ENCODE peak calls at places on chromosomes 3 and 15, in five cellular contexts. One of them, this sample, is unnamed.

GRCh38 chr3:76700323-76700722 is 339.6 kb upstream of the ROBO2 start:
- DNase-seq in neuronal stem cell: no peak
- DNase-seq in fibroblast of lung: peak; percentile 5
- DNase-seq in IMR-90: peak; percentile 29
- DNase-seq in NT2/D1: no peak
- DNase-seq in this sample: peak; percentile 44

GRCh38 chr3:28840976-28841376 is 439.9 kb upstream of the RBMS3 start:
- DNase-seq in IMR-90: no peak
- DNase-seq in NT2/D1: no peak
- DNase-seq in fibroblast of lung: peak; percentile 50
- DNase-seq in neuronal stem cell: no peak
- DNase-seq in this sample: no peak

GRCh38 chr15:71559098-71559497 is 251.3 kb upstream of the NR2E3 start:
- DNase-seq in fibroblast of lung: peak; percentile 96
- DNase-seq in neuronal stem cell: no peak
- DNase-seq in NT2/D1: no peak
- DNase-seq in IMR-90: peak; percentile 81
- DNase-seq in this sample: peak; percentile 44

GRCh38 chr3:32428092-32429068 is 36.7 kb downstream of the CMTM7 start:
- DNase-seq in fibroblast of lung: no peak
- DNase-seq in NT2/D1: no peak
- DNase-seq in IMR-90: no peak
- DNase-seq in neuronal stem cell: no peak
- DNase-seq in this sample: no peak

GRCh38 chr3:171526869-171527268 is 66.7 kb upstream of the TNIK start:
- DNase-seq in IMR-90: peak; percentile 87
- DNase-seq in neuronal stem cell: no peak
- DNase-seq in fibroblast of lung: peak; percentile 80
- DNase-seq in NT2/D1: no peak
- DNase-seq in this sample: peak; percentile 81

GRCh38 chr15:25862469-25863066 is 559 bp downstream of the ATP10A start:
- DNase-seq in fibroblast of lung: peak; percentile 34
- DNase-seq in IMR-90: no peak
- DNase-seq in NT2/D1: no peak
- DNase-seq in neuronal stem cell: no peak
- DNase-seq in this sample: peak; percentile 43

GRCh38 chr3:65436580-65436979 is 602.1 kb downstream of the MAGI1 start:
- DNase-seq in NT2/D1: peak; percentile 23
- DNase-seq in neuronal stem cell: no peak
- DNase-seq in fibroblast of lung: no peak
- DNase-seq in IMR-90: no peak
- DNase-seq in this sample: peak; percentile 33

GRCh38 chr15:73464602-73465001 is 21.6 kb downstream of the REC114 start:
- DNase-seq in fibroblast of lung: no peak
- DNase-seq in NT2/D1: no peak
- DNase-seq in neuronal stem cell: no peak
- DNase-seq in IMR-90: no peak
- DNase-seq in this sample: no peak

GRCh38 chr3:104150724-104151123 is 1216.0 kb upstream of the ALCAM start:
- DNase-seq in neuronal stem cell: no peak
- DNase-seq in fibroblast of lung: no peak
- DNase-seq in NT2/D1: no peak
- DNase-seq in IMR-90: no peak
- DNase-seq in this sample: no peak

GRCh38 chr15:73906346-73907017 is 19.8 kb upstream of the LOXL1 start:
- DNase-seq in neuronal stem cell: no peak
- DNase-seq in IMR-90: peak; percentile 76
- DNase-seq in NT2/D1: no peak
- DNase-seq in fibroblast of lung: peak; percentile 36
- DNase-seq in this sample: peak; percentile 25

GRCh38 chr3:29317659-29318173 is 36.8 kb downstream of the RBMS3 start:
- DNase-seq in fibroblast of lung: peak; percentile 61
- DNase-seq in neuronal stem cell: no peak
- DNase-seq in NT2/D1: no peak
- DNase-seq in IMR-90: no peak
- DNase-seq in this sample: no peak

GRCh38 chr3:3097958-3098357 is 12.2 kb downstream of the IL5RA start:
- DNase-seq in fibroblast of lung: no peak
- DNase-seq in neuronal stem cell: no peak
- DNase-seq in IMR-90: no peak
- DNase-seq in NT2/D1: no peak
- DNase-seq in this sample: no peak

GRCh38 chr3:134718736-134719135 is 67.9 kb upstream of the KY start:
- DNase-seq in NT2/D1: no peak
- DNase-seq in fibroblast of lung: peak; percentile 75
- DNase-seq in IMR-90: peak; percentile 5
- DNase-seq in neuronal stem cell: no peak
- DNase-seq in this sample: no peak

GRCh38 chr3:160140756-160141155 is 84.5 kb upstream of the C3orf80 start:
- DNase-seq in fibroblast of lung: no peak
- DNase-seq in IMR-90: no peak
- DNase-seq in neuronal stem cell: no peak
- DNase-seq in NT2/D1: no peak
- DNase-seq in this sample: no peak

GRCh38 chr15:33201376-33202189 is 7.1 kb upstream of the FMN1 start:
- DNase-seq in IMR-90: peak; percentile 20
- DNase-seq in NT2/D1: peak; percentile 50
- DNase-seq in neuronal stem cell: peak; percentile 65
- DNase-seq in fibroblast of lung: peak; percentile 64
- DNase-seq in this sample: peak; percentile 44

GRCh38 chr3:17640466-17640865 is 102.0 kb downstream of the TBC1D5 start:
- DNase-seq in IMR-90: peak; percentile 52
- DNase-seq in neuronal stem cell: no peak
- DNase-seq in NT2/D1: no peak
- DNase-seq in fibroblast of lung: peak; percentile 59
- DNase-seq in this sample: peak; percentile 58
- H3K4me1 ChIP-seq in IMR-90: peaks cover 2% of the 10 kb centered on the region
- H3K4me1 ChIP-seq in neuronal stem cell: no peaks in the 10 kb centered on the region
- H3K4me1 ChIP-seq in NT2/D1: no peaks in the 10 kb centered on the region
- H3K4me1 ChIP-seq in fibroblast of lung: peaks cover 14% of the 10 kb centered on the region
- H3K4me1 ChIP-seq in this sample: peaks cover 67% of the 10 kb centered on the region

DNA sequence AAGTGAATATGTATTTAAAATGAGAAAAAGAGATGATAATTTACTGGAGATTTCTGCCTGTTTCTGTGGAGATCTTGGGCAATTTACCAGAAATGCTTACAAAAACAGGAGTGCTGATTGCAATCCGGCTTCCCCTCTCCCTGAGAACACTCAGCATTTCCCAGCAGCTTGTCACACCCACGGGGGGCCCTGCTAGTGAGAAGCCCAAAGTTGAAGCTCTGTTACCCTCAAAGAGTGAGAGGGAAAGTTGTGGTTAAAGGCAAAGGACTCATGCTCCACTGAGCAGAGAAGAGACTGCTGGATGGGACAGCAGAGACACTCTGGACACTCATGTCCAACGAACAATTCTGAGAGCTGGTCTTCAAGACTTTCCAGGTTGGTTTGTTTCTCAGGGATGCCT is 2.9 kb downstream of the MCTP2 start:
- DNase-seq in fibroblast of lung: no peak
- DNase-seq in NT2/D1: no peak
- DNase-seq in IMR-90: no peak
- DNase-seq in neuronal stem cell: no peak
- DNase-seq in this sample: peak; percentile 54
- H3K9ac ChIP-seq in fibroblast of lung: no peak overlapping the region
- H3K9ac ChIP-seq in NT2/D1: no peak overlapping the region
- H3K9ac ChIP-seq in IMR-90: no peak overlapping the region
- H3K9ac ChIP-seq in neuronal stem cell: no peak overlapping the region
- H3K9ac ChIP-seq in this sample: peak overlapping the region; percentile 6

DNA sequence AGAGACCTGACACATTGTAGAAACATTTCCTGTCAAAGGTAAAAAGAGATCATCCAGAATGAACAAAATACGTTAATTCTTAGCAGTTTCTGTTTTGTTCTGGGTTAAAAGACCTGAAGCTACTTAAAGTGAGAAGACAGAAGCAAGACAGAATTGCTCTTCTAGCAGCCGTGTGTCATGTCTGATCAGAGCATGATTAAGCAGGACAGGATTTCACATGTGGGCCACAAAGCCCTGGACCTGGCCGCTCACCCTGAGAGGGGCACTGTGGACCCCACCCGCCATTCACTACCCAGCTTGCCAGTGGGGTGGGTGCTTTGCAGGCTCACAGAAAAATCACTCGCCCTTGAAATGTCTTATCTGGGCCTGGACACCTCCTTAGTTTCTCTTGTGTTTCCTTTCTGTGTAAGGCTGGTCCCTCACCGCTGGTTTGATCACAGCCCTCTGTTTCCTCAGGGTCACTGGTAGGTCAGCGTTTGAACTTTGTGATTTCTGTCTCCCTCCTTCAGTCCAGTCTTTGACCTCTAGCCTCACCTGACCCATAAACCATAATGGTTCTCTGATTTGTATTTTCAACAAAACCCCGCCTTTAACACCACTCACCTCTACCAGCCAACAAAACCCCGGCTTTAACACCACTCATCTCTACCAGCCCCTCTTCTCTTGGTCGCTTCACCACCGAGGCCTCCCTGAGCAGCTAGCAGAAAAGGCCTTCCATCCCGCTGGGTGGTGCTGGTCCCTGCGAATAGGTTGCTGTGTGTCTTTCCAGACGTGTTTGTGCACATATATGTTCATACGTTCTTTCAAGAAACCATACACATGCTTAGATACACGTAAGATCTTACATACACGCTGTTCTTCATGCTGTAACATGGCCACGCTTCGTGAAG is 185.0 kb downstream of the OR4M2 start:
- DNase-seq in neuronal stem cell: no peak
- DNase-seq in fibroblast of lung: no peak
- DNase-seq in IMR-90: no peak
- DNase-seq in NT2/D1: no peak
- DNase-seq in this sample: no peak
- H3K9me3 ChIP-seq in neuronal stem cell: no peaks in the 10 kb centered on the region
- H3K9me3 ChIP-seq in fibroblast of lung: peaks cover 5% of the 10 kb centered on the region
- H3K9me3 ChIP-seq in IMR-90: peaks cover 26% of the 10 kb centered on the region
- H3K9me3 ChIP-seq in NT2/D1: no peaks in the 10 kb centered on the region
- H3K9me3 ChIP-seq in this sample: no peaks in the 10 kb centered on the region

DNA sequence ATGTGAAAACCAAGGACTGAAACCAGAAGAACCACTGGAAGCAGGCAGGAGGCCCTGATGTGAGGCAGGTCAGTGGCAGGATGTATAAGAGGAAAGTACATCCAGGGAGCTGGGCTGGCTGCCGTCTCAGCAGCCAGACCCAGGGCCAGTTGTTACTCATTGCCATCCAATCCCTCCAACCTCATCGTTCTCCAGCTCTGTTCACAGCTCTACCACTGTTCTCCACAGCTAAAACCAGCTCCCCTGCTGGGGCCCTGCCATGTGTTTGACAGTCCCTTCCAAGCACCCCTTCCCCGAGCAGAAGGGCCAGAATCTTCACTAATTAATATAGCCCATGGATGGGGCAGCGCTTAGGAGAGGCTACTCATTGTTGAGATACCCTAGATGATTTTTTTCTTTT is 206.6 kb downstream of the MECOM start:
- DNase-seq in neuronal stem cell: no peak
- DNase-seq in IMR-90: no peak
- DNase-seq in fibroblast of lung: no peak
- DNase-seq in NT2/D1: no peak
- DNase-seq in this sample: no peak
- H3K4me1 ChIP-seq in neuronal stem cell: peaks cover 4% of the 10 kb centered on the region
- H3K4me1 ChIP-seq in IMR-90: no peaks in the 10 kb centered on the region
- H3K4me1 ChIP-seq in fibroblast of lung: no peaks in the 10 kb centered on the region
- H3K4me1 ChIP-seq in NT2/D1: no peaks in the 10 kb centered on the region
- H3K4me1 ChIP-seq in this sample: peaks cover 14% of the 10 kb centered on the region

GRCh38 chr15:39454189-39454986 is 126.5 kb upstream of the THBS1 start:
- DNase-seq in IMR-90: peak; percentile 50
- DNase-seq in NT2/D1: no peak
- DNase-seq in fibroblast of lung: no peak
- DNase-seq in neuronal stem cell: no peak
- DNase-seq in this sample: peak; percentile 78
- H3K9ac ChIP-seq in IMR-90: no peak overlapping the region
- H3K9ac ChIP-seq in NT2/D1: no peak overlapping the region
- H3K9ac ChIP-seq in fibroblast of lung: no peak overlapping the region
- H3K9ac ChIP-seq in neuronal stem cell: no peak overlapping the region
- H3K9ac ChIP-seq in this sample: peak overlapping the region; percentile 40